ENCODE peak calls at places on chromosomes 4 and X, in four cellular contexts. One of them, this sample, is unnamed.

GRCh38 chr4:826508-827208 is 729 bp upstream of the CPLX1 start:
- DNase-seq in WERI-Rb-1: peak
- DNase-seq in heart right ventricle: no peak
- DNase-seq in right cardiac atrium: no peak
- DNase-seq in this sample: no peak

GRCh38 chrX:25049347-25049746 is 33.6 kb upstream of the ARX start:
- DNase-seq in heart right ventricle: no peak
- DNase-seq in right cardiac atrium: no peak
- DNase-seq in WERI-Rb-1: no peak
- DNase-seq in this sample: peak

GRCh38 chr4:168453146-168453545 is 27.1 kb downstream of the DDX60L start:
- DNase-seq in WERI-Rb-1: no peak
- DNase-seq in right cardiac atrium: no peak
- DNase-seq in heart right ventricle: no peak
- DNase-seq in this sample: no peak

GRCh38 chr4:84530871-84531270 is 31.8 kb upstream of the NKX6-1 start:
- DNase-seq in heart right ventricle: no peak
- DNase-seq in WERI-Rb-1: peak
- DNase-seq in right cardiac atrium: no peak
- DNase-seq in this sample: no peak

GRCh38 chr4:102355748-102356147 is 10.5 kb upstream of the SLC39A8 start:
- DNase-seq in heart right ventricle: no peak
- DNase-seq in WERI-Rb-1: no peak
- DNase-seq in right cardiac atrium: no peak
- DNase-seq in this sample: no peak

GRCh38 chr4:27666943-27667342 is 806.3 kb downstream of the STIM2 start:
- DNase-seq in right cardiac atrium: no peak
- DNase-seq in WERI-Rb-1: peak
- DNase-seq in heart right ventricle: no peak
- DNase-seq in this sample: no peak

GRCh38 chrX:134676440-134676839 is 18.2 kb upstream of the PLAC1 start:
- DNase-seq in right cardiac atrium: no peak
- DNase-seq in heart right ventricle: no peak
- DNase-seq in WERI-Rb-1: no peak
- DNase-seq in this sample: no peak

GRCh38 chr4:173365359-173365996 is 5.3 kb upstream of the SAP30 start:
- DNase-seq in WERI-Rb-1: no peak
- DNase-seq in heart right ventricle: no peak
- DNase-seq in right cardiac atrium: no peak
- DNase-seq in this sample: peak

GRCh38 chr4:159159611-159160010 is 56.7 kb downstream of the RAPGEF2 start:
- DNase-seq in WERI-Rb-1: no peak
- DNase-seq in right cardiac atrium: no peak
- DNase-seq in heart right ventricle: no peak
- DNase-seq in this sample: no peak

GRCh38 chrX:19707472-19707871 is 179.9 kb downstream of the SH3KBP1 start:
- DNase-seq in right cardiac atrium: no peak
- DNase-seq in WERI-Rb-1: no peak
- DNase-seq in heart right ventricle: no peak
- DNase-seq in this sample: no peak

GRCh38 chrX:120309873-120310730 is 1.2 kb downstream of the TMEM255A start:
- DNase-seq in WERI-Rb-1: no peak
- DNase-seq in heart right ventricle: no peak
- DNase-seq in right cardiac atrium: no peak
- DNase-seq in this sample: no peak

GRCh38 chr4:100208459-100208858 is 18.2 kb upstream of the DDIT4L start:
- DNase-seq in right cardiac atrium: no peak
- DNase-seq in heart right ventricle: no peak
- DNase-seq in WERI-Rb-1: no peak
- DNase-seq in this sample: no peak
- H3K4me3 ChIP-seq in right cardiac atrium: no peak
- H3K4me3 ChIP-seq in heart right ventricle: no peak
- H3K4me3 ChIP-seq in WERI-Rb-1: no peak
- H3K4me3 ChIP-seq in this sample: no peak

GRCh38 chrX:149908727-149909126 is 20.6 kb upstream of the HSFX4 start:
- DNase-seq in right cardiac atrium: no peak
- DNase-seq in heart right ventricle: no peak
- DNase-seq in WERI-Rb-1: no peak
- DNase-seq in this sample: no peak

GRCh38 chrX:149898554-149898953 is 17.6 kb downstream of the MAGEA8 start:
- DNase-seq in right cardiac atrium: no peak
- DNase-seq in WERI-Rb-1: no peak
- DNase-seq in heart right ventricle: no peak
- DNase-seq in this sample: no peak

GRCh38 chrX:149909324-149910177 is 19.8 kb upstream of the HSFX4 start:
- DNase-seq in right cardiac atrium: no peak
- DNase-seq in heart right ventricle: no peak
- DNase-seq in WERI-Rb-1: no peak
- DNase-seq in this sample: no peak

GRCh38 chrX:149908308-149908707 is 21.1 kb upstream of the HSFX4 start:
- DNase-seq in WERI-Rb-1: no peak
- DNase-seq in heart right ventricle: no peak
- DNase-seq in right cardiac atrium: no peak
- DNase-seq in this sample: no peak

GRCh38 chrX:149903889-149904748 is 23.1 kb downstream of the MAGEA8 start:
- DNase-seq in right cardiac atrium: no peak
- DNase-seq in heart right ventricle: no peak
- DNase-seq in WERI-Rb-1: no peak
- DNase-seq in this sample: no peak
- H3K4me3 ChIP-seq in right cardiac atrium: no peak
- H3K4me3 ChIP-seq in heart right ventricle: no peak
- H3K4me3 ChIP-seq in WERI-Rb-1: no peak
- H3K4me3 ChIP-seq in this sample: no peak

DNA sequence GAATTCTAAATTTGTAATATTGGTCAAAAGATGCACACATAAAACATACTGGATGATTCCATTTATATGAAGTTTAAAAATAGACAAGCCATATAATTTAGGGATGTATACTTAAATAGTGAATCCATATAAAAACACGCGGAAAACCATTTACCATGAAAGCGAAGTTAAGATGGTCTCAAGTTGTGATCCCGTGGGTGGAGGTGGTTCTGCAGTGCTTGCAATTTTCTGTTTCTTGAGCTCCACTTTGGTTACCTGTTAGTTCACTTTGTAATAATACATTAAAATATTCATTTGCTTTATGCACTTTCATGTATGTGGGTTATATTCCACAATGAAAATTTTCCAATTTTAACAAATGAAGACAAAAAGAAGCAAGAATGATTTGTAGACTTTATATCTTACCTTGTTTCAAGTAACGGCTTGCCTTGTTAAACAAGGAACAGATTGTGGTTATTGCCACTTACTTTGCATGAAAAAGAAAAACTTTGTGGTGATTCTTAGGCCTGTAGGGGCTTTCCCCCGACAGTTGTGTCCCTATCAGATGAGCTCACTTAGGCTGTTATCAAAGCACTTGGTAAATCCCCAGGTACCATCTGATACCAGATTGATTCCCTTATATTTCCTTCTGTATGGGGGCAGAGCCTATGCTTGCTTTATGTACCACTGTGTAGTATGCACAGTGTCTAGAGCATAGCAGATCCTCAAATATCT is 12.2 kb downstream of the UCP1 start:
- DNase-seq in right cardiac atrium: no peak
- DNase-seq in WERI-Rb-1: no peak
- DNase-seq in heart right ventricle: no peak
- DNase-seq in this sample: no peak
- H3K4me3 ChIP-seq in right cardiac atrium: no peak
- H3K4me3 ChIP-seq in WERI-Rb-1: no peak
- H3K4me3 ChIP-seq in heart right ventricle: no peak
- H3K4me3 ChIP-seq in this sample: no peak

GRCh38 chr4:129362685-129363274 is 266.8 kb downstream of the C4orf33 start:
- DNase-seq in right cardiac atrium: peak
- DNase-seq in WERI-Rb-1: peak
- DNase-seq in heart right ventricle: peak
- DNase-seq in this sample: peak

GRCh38 chr4:129364747-129365452 is 268.9 kb downstream of the C4orf33 start:
- DNase-seq in heart right ventricle: no peak
- DNase-seq in WERI-Rb-1: no peak
- DNase-seq in right cardiac atrium: no peak
- DNase-seq in this sample: no peak
- H3K4me3 ChIP-seq in heart right ventricle: no peak
- H3K4me3 ChIP-seq in WERI-Rb-1: no peak
- H3K4me3 ChIP-seq in right cardiac atrium: no peak
- H3K4me3 ChIP-seq in this sample: no peak

DNA sequence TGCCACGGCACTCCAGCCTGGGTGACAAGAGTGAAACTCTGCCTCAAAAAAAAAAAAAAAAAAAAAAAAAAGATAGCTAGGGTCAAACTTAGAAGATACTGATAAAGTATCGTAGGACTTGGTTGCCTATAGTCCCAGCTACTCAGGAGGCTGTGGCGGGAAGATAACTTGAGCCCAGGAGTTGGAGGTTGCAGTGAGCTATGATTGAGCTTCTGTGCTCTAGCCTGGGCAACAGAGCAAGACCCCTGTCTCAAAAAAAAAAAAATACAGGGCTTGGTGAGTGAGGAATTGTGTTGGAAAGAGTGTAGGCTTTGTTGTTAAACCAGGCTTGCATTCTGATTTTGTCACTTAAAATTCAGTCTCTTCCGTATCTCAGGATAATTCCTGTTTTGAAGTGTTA is 6.2 kb downstream of the TAF1 start:
- DNase-seq in WERI-Rb-1: no peak
- DNase-seq in right cardiac atrium: no peak
- DNase-seq in heart right ventricle: no peak
- DNase-seq in this sample: no peak
- H3K4me3 ChIP-seq in WERI-Rb-1: no peak
- H3K4me3 ChIP-seq in right cardiac atrium: no peak
- H3K4me3 ChIP-seq in heart right ventricle: no peak
- H3K4me3 ChIP-seq in this sample: no peak

GRCh38 chrX:129981752-129982299 is 609 bp upstream of the BCORL1 start:
- DNase-seq in WERI-Rb-1: no peak
- DNase-seq in heart right ventricle: no peak
- DNase-seq in right cardiac atrium: peak
- DNase-seq in this sample: no peak
- H3K4me3 ChIP-seq in WERI-Rb-1: peak
- H3K4me3 ChIP-seq in heart right ventricle: no peak
- H3K4me3 ChIP-seq in right cardiac atrium: peak
- H3K4me3 ChIP-seq in this sample: no peak